ENCODE peak calls at places on chromosome 19, in seven cellular contexts. R is MV-4-11; Z is MM.1S; J is effector memory CD4-positive, alpha-beta T cell; X is NCI-H524; Y is DND-41; L is anterior cingulate cortex. A is an unnamed sample.

GRCh38 chr19:2422951-2423880 is 4.2 kb downstream of the TIMM13 start:
- DNase-seq in R (peak; percentile 22), X (peak; percentile 71), J (no peak), Z (no peak), Y (no peak), L (no peak), A (no peak)

GRCh38 chr19:39704181-39705044 is at the start of gene LGALS14:
- DNase-seq in Z (peak; percentile 47), R (no peak), X (no peak), L (no peak), J (no peak), Y (no peak), A (no peak)

GRCh38 chr19:46025825-46026224 is 3.0 kb upstream of the PGLYRP1 start:
- DNase-seq in Y (no peak), J (no peak), X (no peak), R (peak; percentile 69), Z (no peak), L (no peak), A (no peak)

GRCh38 chr19:46303702-46304397 is 7.0 kb downstream of the HIF3A start:
- DNase-seq in R (no peak), Z (no peak), J (peak; percentile 3), X (no peak), L (no peak), Y (peak; percentile 17), A (peak; percentile 55)

GRCh38 chr19:16441661-16442071 is 30.1 kb downstream of the EPS15L1 start:
- DNase-seq in Y (no peak), Z (no peak), R (peak; percentile 22), J (no peak), X (peak; percentile 29), L (no peak), A (no peak)

GRCh38 chr19:54439174-54439851 is 9.7 kb upstream of the LENG8 start:
- DNase-seq in L (no peak), Z (no peak), X (peak; percentile 49), J (no peak), Y (peak; percentile 45), R (peak; percentile 65), A (no peak)

GRCh38 chr19:9671654-9672053 is 3.2 kb downstream of the ZNF562 start:
- DNase-seq in L (no peak), R (peak; percentile 84), X (no peak), Y (no peak), J (no peak), Z (no peak), A (no peak)

GRCh38 chr19:35712910-35713845 is 4.6 kb upstream of the KMT2B start:
- DNase-seq in Z (no peak), X (no peak), R (no peak), L (no peak), Y (no peak), J (no peak), A (no peak)

GRCh38 chr19:1481224-1481892 is 2.3 kb upstream of the C19orf25 start:
- DNase-seq in X (no peak), Z (no peak), L (no peak), Y (no peak), R (no peak), J (no peak), A (peak; percentile 11)

GRCh38 chr19:18475004-18475453 is 37.1 kb upstream of the ISYNA1 start:
- DNase-seq in Z (no peak), J (no peak), X (no peak), L (no peak), R (no peak), Y (no peak), A (no peak)

GRCh38 chr19:1058112-1058511 is 8.9 kb upstream of the ARHGAP45 start:
- DNase-seq in R (no peak), X (no peak), Z (no peak), J (no peak), L (no peak), Y (no peak), A (no peak)

A was measured in frontal cortex.